ENCODE peak calls at places on chromosomes 6 and 20, in eight cellular contexts. One of them, this sample, is unnamed. For H3K27me3, the result is how much of the 10 kb centered on the place peaks cover.

GRCh38 chr20:40990542-40991120 is 38.0 kb upstream of the TOP1 start:
- DNase-seq in left lung: peak
- DNase-seq in brain microvascular endothelial cell: peak
- DNase-seq in tibial artery: peak
- DNase-seq in body of pancreas: peak
- DNase-seq in WERI-Rb-1: peak
- DNase-seq in naive thymus-derived CD4-positive, alpha-beta T cell: peak
- DNase-seq in tibial nerve: peak
- DNase-seq in this sample: peak

GRCh38 chr6:100447900-100448700 is 16.6 kb downstream of the SIM1 start:
- DNase-seq in left lung: no peak
- DNase-seq in brain microvascular endothelial cell: no peak
- DNase-seq in tibial artery: no peak
- DNase-seq in body of pancreas: no peak
- DNase-seq in WERI-Rb-1: no peak
- DNase-seq in naive thymus-derived CD4-positive, alpha-beta T cell: no peak
- DNase-seq in tibial nerve: no peak
- DNase-seq in this sample: no peak

GRCh38 chr6:166855416-166855815 is 100.9 kb downstream of the RNASET2 start:
- DNase-seq in left lung: no peak
- DNase-seq in brain microvascular endothelial cell: no peak
- DNase-seq in tibial artery: no peak
- DNase-seq in body of pancreas: no peak
- DNase-seq in WERI-Rb-1: no peak
- DNase-seq in naive thymus-derived CD4-positive, alpha-beta T cell: no peak
- DNase-seq in tibial nerve: no peak
- DNase-seq in this sample: no peak

GRCh38 chr6:52914516-52914915 is 5.0 kb upstream of the GSTA3 start:
- DNase-seq in left lung: no peak
- DNase-seq in brain microvascular endothelial cell: no peak
- DNase-seq in tibial artery: no peak
- DNase-seq in body of pancreas: no peak
- DNase-seq in WERI-Rb-1: no peak
- DNase-seq in naive thymus-derived CD4-positive, alpha-beta T cell: no peak
- DNase-seq in tibial nerve: no peak
- DNase-seq in this sample: no peak

GRCh38 chr20:40568200-40568599 is 120.8 kb downstream of the MAFB start:
- DNase-seq in left lung: no peak
- DNase-seq in brain microvascular endothelial cell: no peak
- DNase-seq in tibial artery: no peak
- DNase-seq in body of pancreas: no peak
- DNase-seq in WERI-Rb-1: no peak
- DNase-seq in naive thymus-derived CD4-positive, alpha-beta T cell: no peak
- DNase-seq in tibial nerve: no peak
- DNase-seq in this sample: no peak

GRCh38 chr6:134436950-134437349 is 119.0 kb upstream of the SGK1 start:
- DNase-seq in left lung: no peak
- DNase-seq in brain microvascular endothelial cell: no peak
- DNase-seq in tibial artery: no peak
- DNase-seq in body of pancreas: no peak
- DNase-seq in WERI-Rb-1: no peak
- DNase-seq in naive thymus-derived CD4-positive, alpha-beta T cell: no peak
- DNase-seq in tibial nerve: no peak
- DNase-seq in this sample: no peak

GRCh38 chr6:28648035-28648877 is 122.6 kb downstream of the GPX5 start:
- DNase-seq in left lung: no peak
- DNase-seq in brain microvascular endothelial cell: peak
- DNase-seq in tibial artery: no peak
- DNase-seq in body of pancreas: peak
- DNase-seq in WERI-Rb-1: peak
- DNase-seq in naive thymus-derived CD4-positive, alpha-beta T cell: peak
- DNase-seq in tibial nerve: no peak
- DNase-seq in this sample: peak

GRCh38 chr20:20214757-20215275 is 153.1 kb upstream of the INSM1 start:
- DNase-seq in left lung: no peak
- DNase-seq in brain microvascular endothelial cell: no peak
- DNase-seq in tibial artery: no peak
- DNase-seq in body of pancreas: no peak
- DNase-seq in WERI-Rb-1: no peak
- DNase-seq in naive thymus-derived CD4-positive, alpha-beta T cell: no peak
- DNase-seq in tibial nerve: no peak
- DNase-seq in this sample: no peak

GRCh38 chr6:113039013-113039412 is 691.9 kb downstream of the RFPL4B start:
- DNase-seq in left lung: no peak
- DNase-seq in brain microvascular endothelial cell: no peak
- DNase-seq in tibial artery: no peak
- DNase-seq in body of pancreas: no peak
- DNase-seq in WERI-Rb-1: no peak
- DNase-seq in naive thymus-derived CD4-positive, alpha-beta T cell: no peak
- DNase-seq in tibial nerve: no peak
- DNase-seq in this sample: no peak

GRCh38 chr6:391559-392440 is at the start of gene IRF4:
- DNase-seq in left lung: no peak
- DNase-seq in brain microvascular endothelial cell: no peak
- DNase-seq in tibial artery: no peak
- DNase-seq in body of pancreas: no peak
- DNase-seq in WERI-Rb-1: no peak
- DNase-seq in naive thymus-derived CD4-positive, alpha-beta T cell: peak
- DNase-seq in tibial nerve: no peak
- DNase-seq in this sample: no peak

GRCh38 chr6:108635505-108636226 is 74.9 kb downstream of the FOXO3 start:
- DNase-seq in left lung: peak
- DNase-seq in brain microvascular endothelial cell: no peak
- DNase-seq in tibial artery: no peak
- DNase-seq in body of pancreas: no peak
- DNase-seq in WERI-Rb-1: peak
- DNase-seq in naive thymus-derived CD4-positive, alpha-beta T cell: peak
- DNase-seq in tibial nerve: no peak
- DNase-seq in this sample: no peak

GRCh38 chr6:163333038-163333437 is 81.5 kb upstream of the QKI start:
- DNase-seq in left lung: no peak
- DNase-seq in brain microvascular endothelial cell: no peak
- DNase-seq in tibial artery: no peak
- DNase-seq in body of pancreas: no peak
- DNase-seq in WERI-Rb-1: no peak
- DNase-seq in naive thymus-derived CD4-positive, alpha-beta T cell: no peak
- DNase-seq in tibial nerve: no peak
- DNase-seq in this sample: no peak

GRCh38 chr20:63923626-63924025 is 28.7 kb downstream of the DNAJC5 start:
- DNase-seq in left lung: no peak
- DNase-seq in brain microvascular endothelial cell: no peak
- DNase-seq in tibial artery: no peak
- DNase-seq in body of pancreas: no peak
- DNase-seq in WERI-Rb-1: no peak
- DNase-seq in naive thymus-derived CD4-positive, alpha-beta T cell: no peak
- DNase-seq in tibial nerve: no peak
- DNase-seq in this sample: no peak

GRCh38 chr20:63924241-63924640 is 29.3 kb downstream of the DNAJC5 start:
- DNase-seq in left lung: no peak
- DNase-seq in brain microvascular endothelial cell: no peak
- DNase-seq in tibial artery: no peak
- DNase-seq in body of pancreas: no peak
- DNase-seq in WERI-Rb-1: no peak
- DNase-seq in naive thymus-derived CD4-positive, alpha-beta T cell: no peak
- DNase-seq in tibial nerve: no peak
- DNase-seq in this sample: no peak

GRCh38 chr20:63917811-63918210 is 22.9 kb downstream of the DNAJC5 start:
- DNase-seq in left lung: peak
- DNase-seq in brain microvascular endothelial cell: no peak
- DNase-seq in tibial artery: no peak
- DNase-seq in body of pancreas: no peak
- DNase-seq in WERI-Rb-1: no peak
- DNase-seq in naive thymus-derived CD4-positive, alpha-beta T cell: no peak
- DNase-seq in tibial nerve: no peak
- DNase-seq in this sample: no peak

GRCh38 chr20:63919130-63919529 is 24.2 kb downstream of the DNAJC5 start:
- DNase-seq in left lung: no peak
- DNase-seq in brain microvascular endothelial cell: no peak
- DNase-seq in tibial artery: no peak
- DNase-seq in body of pancreas: no peak
- DNase-seq in WERI-Rb-1: no peak
- DNase-seq in naive thymus-derived CD4-positive, alpha-beta T cell: no peak
- DNase-seq in tibial nerve: no peak
- DNase-seq in this sample: no peak

DNA sequence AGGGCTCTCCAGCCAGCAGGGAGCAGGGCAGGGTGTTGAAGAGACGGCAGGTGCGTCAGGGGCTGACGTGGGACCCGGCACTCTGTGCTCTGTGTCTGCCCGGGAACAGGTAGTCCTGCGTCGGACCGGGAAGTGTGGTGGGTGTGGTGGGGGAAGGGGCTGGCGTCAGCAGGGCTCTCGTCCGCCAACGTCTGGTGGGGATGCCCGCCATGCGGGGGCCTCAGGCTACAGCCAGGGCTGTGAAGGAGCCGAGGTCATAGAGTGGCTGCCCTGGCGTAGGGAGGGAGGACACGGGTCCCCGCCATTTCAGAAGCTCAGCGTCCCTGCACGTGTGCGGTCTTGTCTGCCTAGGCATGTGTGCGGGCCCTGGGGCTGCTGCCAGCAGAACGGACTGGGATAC is 25.3 kb downstream of the DNAJC5 start:
- DNase-seq in left lung: no peak
- DNase-seq in brain microvascular endothelial cell: no peak
- DNase-seq in tibial artery: no peak
- DNase-seq in body of pancreas: no peak
- DNase-seq in WERI-Rb-1: no peak
- DNase-seq in naive thymus-derived CD4-positive, alpha-beta T cell: no peak
- DNase-seq in tibial nerve: no peak
- DNase-seq in this sample: no peak
- H3K27me3 ChIP-seq in left lung: under half
- H3K27me3 ChIP-seq in brain microvascular endothelial cell: under half
- H3K27me3 ChIP-seq in tibial artery: under half
- H3K27me3 ChIP-seq in body of pancreas: under half
- H3K27me3 ChIP-seq in WERI-Rb-1: under half
- H3K27me3 ChIP-seq in naive thymus-derived CD4-positive, alpha-beta T cell: under half
- H3K27me3 ChIP-seq in tibial nerve: under half
- H3K27me3 ChIP-seq in this sample: under half

GRCh38 chr6:34138924-34139323 is 7.0 kb downstream of the GRM4 start:
- DNase-seq in left lung: no peak
- DNase-seq in brain microvascular endothelial cell: no peak
- DNase-seq in tibial artery: no peak
- DNase-seq in body of pancreas: no peak
- DNase-seq in WERI-Rb-1: no peak
- DNase-seq in naive thymus-derived CD4-positive, alpha-beta T cell: no peak
- DNase-seq in tibial nerve: no peak
- DNase-seq in this sample: no peak

GRCh38 chr6:34142046-34142445 is 3.8 kb downstream of the GRM4 start:
- DNase-seq in left lung: peak
- DNase-seq in brain microvascular endothelial cell: no peak
- DNase-seq in tibial artery: no peak
- DNase-seq in body of pancreas: no peak
- DNase-seq in WERI-Rb-1: no peak
- DNase-seq in naive thymus-derived CD4-positive, alpha-beta T cell: no peak
- DNase-seq in tibial nerve: no peak
- DNase-seq in this sample: no peak

GRCh38 chr6:34138191-34138590 is 7.7 kb downstream of the GRM4 start:
- DNase-seq in left lung: no peak
- DNase-seq in brain microvascular endothelial cell: no peak
- DNase-seq in tibial artery: no peak
- DNase-seq in body of pancreas: no peak
- DNase-seq in WERI-Rb-1: no peak
- DNase-seq in naive thymus-derived CD4-positive, alpha-beta T cell: no peak
- DNase-seq in tibial nerve: no peak
- DNase-seq in this sample: no peak

GRCh38 chr6:34142599-34142998 is 3.3 kb downstream of the GRM4 start:
- DNase-seq in left lung: peak
- DNase-seq in brain microvascular endothelial cell: no peak
- DNase-seq in tibial artery: no peak
- DNase-seq in body of pancreas: no peak
- DNase-seq in WERI-Rb-1: peak
- DNase-seq in naive thymus-derived CD4-positive, alpha-beta T cell: no peak
- DNase-seq in tibial nerve: no peak
- DNase-seq in this sample: no peak

DNA sequence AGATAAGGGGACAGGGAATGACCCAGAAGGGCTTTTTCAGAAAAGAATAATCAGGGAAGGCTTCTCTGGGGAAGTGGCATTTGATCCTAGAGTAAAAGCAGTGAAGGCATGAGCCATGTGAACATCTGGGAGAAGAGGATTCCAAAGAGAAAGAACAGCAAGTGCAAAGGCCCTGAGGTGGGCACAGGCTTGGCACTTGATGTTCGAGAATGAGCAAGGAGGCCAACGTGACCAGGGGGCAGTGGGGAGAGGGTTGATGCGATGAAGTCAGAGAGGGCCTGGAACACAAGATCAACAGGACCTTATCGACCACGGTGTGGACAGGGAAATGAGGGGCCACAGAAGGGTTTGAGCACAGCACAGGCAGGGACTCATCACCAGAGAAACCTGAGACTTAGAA is 5.8 kb downstream of the GRM4 start:
- DNase-seq in left lung: no peak
- DNase-seq in brain microvascular endothelial cell: no peak
- DNase-seq in tibial artery: no peak
- DNase-seq in body of pancreas: no peak
- DNase-seq in WERI-Rb-1: no peak
- DNase-seq in naive thymus-derived CD4-positive, alpha-beta T cell: no peak
- DNase-seq in tibial nerve: no peak
- DNase-seq in this sample: no peak
- H3K27me3 ChIP-seq in left lung: half or more
- H3K27me3 ChIP-seq in brain microvascular endothelial cell: half or more
- H3K27me3 ChIP-seq in tibial artery: half or more
- H3K27me3 ChIP-seq in body of pancreas: under half
- H3K27me3 ChIP-seq in WERI-Rb-1: under half
- H3K27me3 ChIP-seq in naive thymus-derived CD4-positive, alpha-beta T cell: under half
- H3K27me3 ChIP-seq in tibial nerve: half or more
- H3K27me3 ChIP-seq in this sample: under half

DNA sequence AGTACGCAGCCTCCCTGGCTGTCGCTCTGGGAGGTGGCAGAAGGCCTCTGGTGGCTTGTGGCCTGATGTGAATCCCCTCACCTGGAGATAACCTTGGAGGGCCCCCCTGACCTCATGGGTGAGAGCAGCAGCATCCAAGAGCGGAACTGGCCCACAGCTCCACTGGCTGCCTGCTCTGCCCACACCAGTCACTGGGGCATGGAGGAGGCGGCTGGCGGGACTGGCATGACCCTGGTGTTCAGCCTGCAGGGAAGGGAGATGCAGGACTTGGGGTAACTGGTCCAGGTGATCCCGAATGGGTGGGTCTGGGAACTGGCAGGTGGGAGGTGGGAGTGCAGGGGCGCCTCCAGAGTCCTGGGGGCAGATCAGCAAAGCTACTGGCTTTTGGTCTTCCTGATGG is 10.6 kb upstream of the DSN1 start:
- DNase-seq in left lung: no peak
- DNase-seq in brain microvascular endothelial cell: no peak
- DNase-seq in tibial artery: no peak
- DNase-seq in body of pancreas: no peak
- DNase-seq in WERI-Rb-1: no peak
- DNase-seq in naive thymus-derived CD4-positive, alpha-beta T cell: no peak
- DNase-seq in tibial nerve: no peak
- DNase-seq in this sample: no peak
- H3K27me3 ChIP-seq in left lung: under half
- H3K27me3 ChIP-seq in brain microvascular endothelial cell: under half
- H3K27me3 ChIP-seq in tibial artery: under half
- H3K27me3 ChIP-seq in body of pancreas: under half
- H3K27me3 ChIP-seq in WERI-Rb-1: under half
- H3K27me3 ChIP-seq in naive thymus-derived CD4-positive, alpha-beta T cell: under half
- H3K27me3 ChIP-seq in tibial nerve: under half
- H3K27me3 ChIP-seq in this sample: under half

DNA sequence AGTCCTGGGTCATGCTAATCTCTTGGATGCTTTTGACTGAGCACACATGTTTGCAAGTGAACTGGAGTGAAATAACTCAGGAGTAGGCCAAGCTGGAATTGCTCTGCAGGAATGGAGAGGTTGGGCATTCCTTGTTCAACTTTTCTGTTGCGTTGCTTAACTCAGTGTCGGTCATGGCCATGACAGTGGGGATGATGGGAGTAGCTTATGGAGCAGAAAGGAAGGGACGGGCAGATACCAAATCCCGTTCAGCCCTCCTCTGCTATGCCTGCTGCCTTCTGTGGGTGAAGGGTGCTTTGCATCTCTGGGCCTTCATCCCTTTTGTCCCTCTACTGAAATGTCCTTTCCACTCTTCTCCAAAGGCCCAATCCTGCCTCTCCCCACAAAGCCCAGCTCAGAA is 15.3 kb upstream of the TAGAP start:
- DNase-seq in left lung: no peak
- DNase-seq in brain microvascular endothelial cell: no peak
- DNase-seq in tibial artery: no peak
- DNase-seq in body of pancreas: no peak
- DNase-seq in WERI-Rb-1: no peak
- DNase-seq in naive thymus-derived CD4-positive, alpha-beta T cell: no peak
- DNase-seq in tibial nerve: no peak
- DNase-seq in this sample: no peak
- H3K27me3 ChIP-seq in left lung: under half
- H3K27me3 ChIP-seq in brain microvascular endothelial cell: under half
- H3K27me3 ChIP-seq in tibial artery: under half
- H3K27me3 ChIP-seq in body of pancreas: under half
- H3K27me3 ChIP-seq in WERI-Rb-1: under half
- H3K27me3 ChIP-seq in naive thymus-derived CD4-positive, alpha-beta T cell: under half
- H3K27me3 ChIP-seq in tibial nerve: under half
- H3K27me3 ChIP-seq in this sample: under half

This sample was measured in uterus.